ENCODE peak calls at places on chromosomes 11 and 22, in five cellular contexts. A is esophagus muscularis mucosa, Y is fibroblast of lung, X is OCI-LY7, Z is fibroblast of mammary gland. E is an unnamed sample.

GRCh38 chr11:43269229-43269928 is 42.4 kb upstream of the API5 start:
- DNase-seq in A (no peak), X (no peak), Z (no peak), Y (no peak), E (no peak)

GRCh38 chr11:93279911-93280347 is 50.6 kb upstream of the DEUP1 start:
- DNase-seq in Z (no peak), Y (no peak), X (no peak), A (no peak), E (no peak)

GRCh38 chr11:1073851-1074243 is 827 bp upstream of the MUC2 start:
- DNase-seq in Z (no peak), X (no peak), A (no peak), Y (no peak), E (no peak)

GRCh38 chr11:33005175-33005574 is 10.5 kb upstream of the DEPDC7 start:
- DNase-seq in A (no peak), Z (no peak), Y (no peak), X (no peak), E (no peak)

GRCh38 chr11:67054851-67055523 is 1.7 kb upstream of the RHOD start:
- DNase-seq in A (no peak), X (no peak), Z (peak; percentile 61), Y (peak; percentile 81), E (peak; percentile 76)

GRCh38 chr11:66846671-66847091 is 3.4 kb downstream of the RCE1 start:
- DNase-seq in Z (peak; percentile 70), Y (no peak), A (no peak), X (no peak), E (no peak)

GRCh38 chr22:50039669-50040458 is 18.2 kb downstream of the TTLL8 start:
- DNase-seq in A (no peak), Z (no peak), Y (no peak), X (no peak), E (no peak)

GRCh38 chr22:23533328-23533762 is 46.7 kb downstream of the IGLL1 start:
- DNase-seq in A (no peak), Z (no peak), Y (no peak), X (peak; percentile 70), E (no peak)

GRCh38 chr11:35214792-35215193 is 75.8 kb downstream of the CD44 start:
- DNase-seq in Y (peak; percentile 86), X (no peak), Z (peak; percentile 99), A (no peak), E (peak; percentile 95)

GRCh38 chr11:114296190-114296978 is at the start of gene NNMT:
- DNase-seq in X (no peak), Y (peak; percentile 98), A (peak; percentile 94), Z (peak; percentile 99), E (peak; percentile 99)

GRCh38 chr11:43268161-43268560 is 43.6 kb upstream of the API5 start:
- DNase-seq in X (no peak), Y (no peak), A (no peak), Z (no peak), E (no peak)

GRCh38 chr11:113722221-113722620 is 16.1 kb upstream of the TMPRSS5 start:
- DNase-seq in Y (no peak), Z (no peak), X (no peak), A (no peak), E (no peak)

GRCh38 chr22:37686002-37686982 is at the start of gene NOL12:
- DNase-seq in Y (peak; percentile 91), A (peak; percentile 96), Z (peak; percentile 86), X (peak; percentile 89), E (peak; percentile 90)

GRCh38 chr11:7613394-7613720 is 59.9 kb downstream of the CYB5R2 start:
- DNase-seq in Y (no peak), Z (no peak), X (no peak), A (no peak), E (no peak)

GRCh38 chr11:40401132-40401853 is 1058.2 kb downstream of the LRRC4C start:
- DNase-seq in X (no peak), A (no peak), Z (no peak), Y (no peak), E (no peak)

GRCh38 chr11:115919341-115920086 is 415.3 kb upstream of the CADM1 start:
- DNase-seq in X (no peak), A (no peak), Y (peak; percentile 72), Z (no peak), E (no peak)

GRCh38 chr22:29716814-29717213 is 3.0 kb upstream of the CABP7 start:
- DNase-seq in X (peak; percentile 42), Z (peak; percentile 66), Y (peak; percentile 81), A (no peak), E (peak; percentile 79)

GRCh38 chr11:66593650-66594049 is 665 bp downstream of the CCS start:
- DNase-seq in X (no peak), A (no peak), Z (no peak), Y (no peak), E (no peak)

GRCh38 chr11:64916040-64916847 is 765 bp downstream of the ATG2A start:
- DNase-seq in A (no peak), Z (peak; percentile 74), Y (peak; percentile 43), X (peak; percentile 48), E (peak; percentile 50)

GRCh38 chr11:46457659-46458058 is 66.1 kb upstream of the CHRM4 start:
- DNase-seq in A (no peak), Y (peak; percentile 19), Z (peak; percentile 35), X (no peak), E (peak; percentile 19)

GRCh38 chr22:22896601-22897000 is 9.0 kb downstream of the IGLL5 start:
- DNase-seq in X (no peak), Z (no peak), A (no peak), Y (no peak), E (no peak)

GRCh38 chr11:93542753-93543246 is 391 bp downstream of the SMCO4 start:
- DNase-seq in Z (no peak), A (no peak), X (no peak), Y (no peak), E (no peak)

GRCh38 chr11:119486016-119486415 is 63.0 kb upstream of the THY1 start:
- DNase-seq in Z (no peak), Y (no peak), A (no peak), X (no peak), E (no peak)

GRCh38 chr11:2565447-2566222 is 120.8 kb downstream of the KCNQ1 start:
- DNase-seq in Z (no peak), A (no peak), Y (no peak), X (no peak), E (no peak)

GRCh38 chr11:279966-280761 is 2.0 kb downstream of the NLRP6 start:
- DNase-seq in A (no peak), X (no peak), Y (no peak), Z (peak; percentile 9), E (no peak)

GRCh38 chr11:112453601-112454577 is 193.2 kb upstream of the PLET1 start:
- DNase-seq in X (peak; percentile 17), Y (peak; percentile 40), A (no peak), Z (peak; percentile 58), E (peak; percentile 32)

GRCh38 chr11:42802211-42802918 is 509.4 kb upstream of the API5 start:
- DNase-seq in X (no peak), Y (no peak), Z (no peak), A (no peak), E (no peak)

GRCh38 chr11:65134952-65135632 is 773 bp upstream of the SYVN1 start:
- DNase-seq in Y (peak; percentile 95), X (peak; percentile 96), Z (peak; percentile 95), A (peak; percentile 96), E (peak; percentile 96)

GRCh38 chr11:71284525-71285092 is 32.2 kb upstream of the SHANK2 start:
- DNase-seq in X (no peak), A (no peak), Z (no peak), Y (no peak), E (no peak)

GRCh38 chr11:44861829-44862545 is 88.7 kb downstream of the TP53I11 start:
- DNase-seq in Z (peak; percentile 97), X (no peak), A (peak; percentile 96), Y (peak; percentile 98), E (peak; percentile 97)

GRCh38 chr22:24190566-24191208 is 9.4 kb downstream of the SUSD2 start:
- DNase-seq in Z (no peak), Y (no peak), X (no peak), A (no peak), E (no peak)

GRCh38 chr11:61881397-61881796 is 9.9 kb downstream of the FADS3 start:
- DNase-seq in Y (no peak), A (no peak), X (peak; percentile 84), Z (no peak), E (no peak)

DNA sequence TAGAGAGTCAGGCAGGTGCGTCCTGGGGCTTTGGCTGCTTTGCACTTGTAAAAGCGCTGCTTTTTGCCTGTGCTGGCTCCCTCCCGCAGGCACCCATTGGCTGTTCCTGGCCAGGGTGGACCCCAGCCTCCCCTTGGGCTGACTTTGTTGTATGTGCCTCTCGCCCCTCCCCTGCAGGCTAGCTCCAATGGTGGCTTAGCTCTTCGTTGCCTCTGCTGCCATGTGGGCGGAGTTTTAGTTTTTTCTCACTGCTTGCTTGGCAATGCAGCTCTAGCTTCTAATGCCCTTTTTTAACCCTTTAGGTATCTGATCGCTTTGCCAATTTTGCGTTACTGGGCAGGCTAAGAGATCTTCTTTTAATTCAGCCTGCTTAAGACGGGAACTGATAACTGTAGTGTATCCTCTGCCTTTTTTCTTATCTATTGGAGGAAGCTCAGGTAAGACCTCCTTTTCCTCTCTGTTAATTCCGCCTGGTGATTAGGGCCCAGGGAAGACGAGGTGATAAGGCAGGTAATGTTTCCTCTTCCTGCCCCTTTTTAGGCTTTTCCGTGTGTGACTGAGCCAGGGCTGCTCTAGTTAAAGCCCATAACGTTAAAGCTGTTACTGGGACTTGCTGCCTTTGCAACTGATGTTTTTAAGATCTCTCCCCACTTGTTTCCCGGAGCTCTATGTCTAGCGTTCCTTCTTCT is 11.8 kb upstream of the GLYATL1 start:
- DNase-seq in Y (peak; percentile 31), X (peak; percentile 29), Z (no peak), A (no peak), E (peak; percentile 61)
- H3K4me3 ChIP-seq in Y (peak overlapping the region; percentile 12), X (no peak overlapping the region), Z (no peak overlapping the region), A (no peak overlapping the region), E (peak overlapping the region; percentile 19)

GRCh38 chr11:77819411-77819920 is 1.1 kb downstream of the RSF1 start:
- DNase-seq in Y (peak; percentile 86), X (peak; percentile 93), Z (peak; percentile 82), A (peak; percentile 96), E (peak; percentile 86)
- TF ChIP-seq CTCF in Y (peak; percentile 18), X (no peak), Z (no peak), A (peak; percentile 28), E (peak; percentile 43)

GRCh38 chr11:76654310-76654851 is 16.2 kb downstream of the LRRC32 start:
- DNase-seq in Z (peak; percentile 74), Y (peak; percentile 99), A (no peak), X (no peak), E (peak; percentile 98)
- H3K4me3 ChIP-seq in Z (no peak overlapping the region), Y (no peak overlapping the region), A (no peak overlapping the region), X (no peak overlapping the region), E (no peak overlapping the region)

DNA sequence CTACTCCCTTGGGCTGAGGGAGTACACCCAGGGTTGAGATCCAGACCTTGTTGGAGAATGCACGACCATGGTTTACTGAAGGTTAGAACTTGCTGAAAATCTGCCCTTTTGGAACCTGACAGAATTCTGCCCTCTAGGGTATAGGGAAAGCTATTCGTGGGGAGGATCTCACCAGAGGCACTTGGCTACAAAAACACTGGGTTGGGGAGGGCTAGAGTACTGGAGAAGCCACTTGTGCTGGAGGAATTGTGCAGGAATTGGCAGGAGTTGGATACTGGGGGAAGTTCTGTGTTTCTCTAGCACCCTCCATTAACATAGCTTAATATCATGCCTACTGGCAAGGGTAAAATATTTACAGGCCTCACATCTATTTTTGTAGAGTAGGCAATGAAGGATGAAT is 55.8 kb downstream of the PPME1 start:
- DNase-seq in X (no peak), A (no peak), Z (no peak), Y (no peak), E (no peak)
- TF ChIP-seq CTCF in X (no peak), A (no peak), Z (no peak), Y (no peak), E (no peak)

E was measured in fibroblast of the aortic adventitia.